ENCODE peak calls at places on chromosomes 4 and X, in four cellular contexts. V, C, D and I are unnamed samples.

GRCh38 chr4:26238782-26239647 is 81.8 kb upstream of the RBPJ start:
- DNase-seq in V (no peak), C (peak), D (no peak), I (no peak)

GRCh38 chr4:184899261-184900134 is 73.7 kb upstream of the ACSL1 start:
- DNase-seq in D (peak), V (no peak), C (peak), I (peak)

GRCh38 chr4:83036991-83037390 is 2.0 kb downstream of the COPS4 start:
- DNase-seq in D (no peak), C (no peak), V (no peak), I (no peak)

GRCh38 chr4:74667438-74667837 is 126.9 kb downstream of the BTC start:
- DNase-seq in D (no peak), V (no peak), C (no peak), I (no peak)

GRCh38 chrX:79159800-79160199 is 15.3 kb downstream of the GPR174 start:
- DNase-seq in V (no peak), C (no peak), D (no peak), I (no peak)

GRCh38 chr4:47926667-47927258 is 12.4 kb upstream of the NFXL1 start:
- DNase-seq in C (peak), V (peak), D (peak), I (no peak)

GRCh38 chr4:128658214-128658621 is 151.3 kb upstream of the JADE1 start:
- DNase-seq in C (peak), D (no peak), V (no peak), I (no peak)

GRCh38 chr4:5945936-5946335 is 53.0 kb upstream of the CRMP1 start:
- DNase-seq in D (no peak), C (no peak), V (no peak), I (no peak)

GRCh38 chrX:150872773-150873336 is 25.6 kb downstream of the CD99L2 start:
- DNase-seq in V (no peak), D (no peak), C (no peak), I (no peak)

GRCh38 chr4:75671802-75672421 is 1.3 kb downstream of the G3BP2 start:
- DNase-seq in D (no peak), C (peak), V (no peak), I (no peak)

GRCh38 chrX:71636438-71637252 is 18.3 kb upstream of the CXCR3 start:
- DNase-seq in D (no peak), C (no peak), V (no peak), I (no peak)

GRCh38 chr4:6658635-6659075 is 18.2 kb downstream of the MRFAP1 start:
- DNase-seq in V (no peak), C (peak), D (peak), I (no peak)

GRCh38 chrX:129239371-129239770 is 283.9 kb downstream of the SMARCA1 start:
- DNase-seq in D (no peak), C (peak), V (peak), I (no peak)
- H3K27ac ChIP-seq in D (no peak), C (no peak), V (no peak), I (no peak)

DNA sequence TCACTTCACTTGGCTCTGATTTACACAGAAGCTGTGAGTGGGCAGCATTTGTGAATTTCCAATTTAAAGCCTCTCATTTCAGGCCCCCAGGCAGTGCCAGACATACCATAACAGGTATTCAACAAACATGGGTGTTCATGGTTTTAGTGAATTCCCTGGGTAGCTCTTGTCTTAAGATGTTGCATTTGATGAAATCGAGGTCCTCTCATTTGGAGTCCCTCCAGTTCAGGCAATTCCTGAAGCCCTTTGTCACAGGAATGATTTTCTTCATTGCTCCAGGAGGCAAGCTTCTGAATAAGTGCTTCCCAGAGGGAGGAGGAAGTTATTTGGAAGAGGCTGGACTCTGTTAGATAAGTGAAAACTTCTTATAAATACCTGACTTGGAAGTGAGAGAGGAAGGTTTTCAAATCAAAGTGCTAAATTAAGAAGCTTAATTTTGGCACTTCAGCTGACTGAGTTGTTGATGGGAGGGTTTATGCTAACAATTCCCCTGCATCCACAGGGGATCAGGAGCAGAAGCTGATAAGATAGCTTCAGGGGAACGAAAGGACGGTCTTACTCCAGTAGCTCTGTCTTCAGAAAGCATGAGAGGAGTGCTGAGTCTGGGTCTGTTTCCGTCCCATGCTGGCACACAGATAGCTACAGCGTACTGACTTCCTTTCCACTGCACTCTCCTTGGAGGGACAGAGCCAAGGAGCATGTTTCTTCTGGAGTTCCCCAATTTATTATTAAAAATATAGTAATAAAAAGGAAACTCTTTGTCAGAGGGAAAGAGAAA is 543.1 kb downstream of the GBA3 start:
- DNase-seq in C (peak), D (no peak), V (no peak), I (no peak)
- TF ChIP-seq CTCF in C (no peak), D (no peak), V (no peak), I (no peak)

DNA sequence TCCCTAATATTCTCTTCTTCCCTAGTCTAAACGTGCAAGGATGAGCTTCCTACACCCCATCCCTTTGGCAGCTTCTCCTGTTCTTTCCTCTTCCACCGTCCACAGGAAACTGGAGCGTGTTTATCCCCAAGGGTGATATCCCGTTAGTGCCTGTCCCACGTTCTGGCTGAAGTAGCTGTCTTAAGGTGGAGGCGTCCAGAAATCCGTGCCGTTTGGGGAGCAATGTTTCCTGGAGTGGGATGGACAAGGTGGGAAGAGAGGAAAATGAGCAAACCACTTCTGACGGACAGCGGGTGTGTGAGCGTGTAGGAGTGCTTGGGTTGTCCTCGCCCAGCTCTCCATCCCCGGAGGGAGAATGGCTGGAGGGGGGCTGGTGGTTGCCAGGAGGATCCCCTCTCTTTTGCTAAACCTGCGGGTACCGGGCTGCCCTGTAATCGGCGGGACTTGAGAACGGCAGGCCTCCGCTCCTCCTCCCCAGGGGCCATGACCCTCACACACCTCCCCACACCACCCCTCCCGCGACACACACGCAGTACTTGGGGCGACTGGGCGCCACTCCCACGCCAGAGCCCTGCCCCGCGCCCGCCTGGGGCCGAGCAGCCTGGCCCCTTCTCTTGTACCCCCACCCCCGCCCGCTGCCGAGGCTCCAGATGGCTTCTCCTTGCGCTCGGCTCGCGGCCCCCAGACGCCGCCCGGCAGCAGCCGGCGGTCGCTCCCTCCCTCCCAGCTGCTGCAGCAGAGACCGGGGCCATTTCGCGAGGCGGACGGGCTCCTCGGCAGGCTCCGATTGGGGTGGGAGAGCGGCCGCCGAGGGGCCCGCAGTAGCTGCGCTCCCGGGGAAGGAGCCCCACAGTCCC is 13.9 kb upstream of the PRDM8 start:
- DNase-seq in V (no peak), D (peak), C (peak), I (peak)
- H3K27ac ChIP-seq in V (peak), D (no peak), C (no peak), I (peak)

DNA sequence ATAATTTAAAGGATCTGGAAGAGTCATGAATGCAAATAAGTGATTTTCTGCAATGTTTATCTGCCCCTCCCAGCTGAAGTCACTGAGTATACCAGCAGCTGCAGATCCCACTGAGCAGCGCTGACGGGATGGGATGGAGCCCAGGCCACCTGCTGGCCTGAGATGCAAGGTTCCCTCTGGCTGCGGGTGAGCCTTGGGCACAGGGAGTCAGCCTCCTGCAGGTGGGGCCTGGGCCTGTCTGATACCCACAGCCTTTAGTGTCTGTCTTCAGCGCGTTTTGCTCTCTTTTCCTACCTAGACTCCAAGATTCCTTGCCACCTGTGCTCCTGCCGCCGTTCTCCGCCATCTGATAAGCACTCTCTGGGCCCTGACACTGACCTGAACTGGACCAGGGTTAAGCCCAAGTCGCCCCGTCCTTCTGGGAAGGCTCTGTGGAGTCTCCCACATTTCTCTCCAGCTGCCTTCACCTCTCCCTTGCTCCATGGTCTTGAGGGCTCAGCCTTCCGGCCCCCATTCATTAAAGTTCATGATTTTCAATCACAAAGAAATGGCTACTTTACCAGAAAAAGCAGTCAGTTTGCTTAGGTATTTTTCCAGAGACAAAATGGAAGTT is 223.1 kb upstream of the FAT1 start:
- DNase-seq in V (peak), C (peak), D (peak), I (no peak)
- TF ChIP-seq CTCF in V (peak), C (peak), D (no peak), I (no peak)

GRCh38 chr4:15837591-15837990 is 59.5 kb downstream of the CD38 start:
- DNase-seq in D (no peak), V (no peak), C (no peak), I (no peak)

GRCh38 chr4:15836362-15836761 is 58.2 kb downstream of the CD38 start:
- DNase-seq in V (peak), D (no peak), C (no peak), I (no peak)

GRCh38 chr4:15833801-15834200 is 55.7 kb downstream of the CD38 start:
- DNase-seq in V (no peak), C (peak), D (no peak), I (no peak)

DNA sequence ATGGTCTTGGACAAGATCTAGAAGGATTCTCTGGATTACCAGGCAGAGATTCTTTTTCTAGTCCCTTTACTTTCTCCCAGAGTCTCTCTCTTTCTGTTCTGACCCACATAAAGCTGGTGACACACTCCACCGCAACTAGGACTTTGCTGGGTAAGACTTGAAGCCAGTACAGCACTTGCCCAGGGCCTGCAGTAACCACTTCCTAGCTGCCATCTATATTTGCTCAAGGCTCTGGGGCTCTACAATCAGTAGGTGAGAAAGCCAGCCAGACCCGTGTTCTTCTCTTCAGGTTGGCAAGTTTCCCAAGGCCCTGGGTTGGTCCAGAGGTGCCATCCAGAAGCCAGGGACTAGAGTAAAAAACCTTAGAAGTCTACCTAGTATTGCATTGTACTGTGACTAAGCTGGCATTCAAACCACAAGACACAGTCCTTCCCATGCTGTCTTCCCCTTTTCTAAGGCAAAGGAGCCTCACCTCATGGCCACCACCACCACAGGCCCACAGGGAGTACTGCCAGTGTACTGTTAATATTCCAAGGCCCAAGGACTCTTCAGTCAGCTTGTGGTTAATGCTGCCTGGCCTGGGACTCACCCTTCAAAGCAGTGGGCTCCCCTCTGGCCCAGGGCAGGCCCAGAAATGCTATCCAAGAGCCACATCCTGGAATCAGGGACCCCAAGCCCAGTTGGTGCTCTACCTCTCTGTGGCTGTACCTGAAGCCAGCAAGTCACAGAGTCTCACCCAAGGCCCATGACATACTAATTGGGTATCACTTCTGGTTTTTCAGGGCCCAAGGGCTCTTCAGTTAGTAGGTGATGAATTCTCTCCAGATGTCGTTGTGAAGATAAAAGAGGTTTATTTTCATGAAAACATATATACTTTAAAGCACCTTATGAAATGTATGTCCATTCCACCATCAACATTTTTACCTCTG is 54.7 kb downstream of the CD38 start:
- DNase-seq in D (no peak), V (no peak), C (no peak), I (no peak)
- H3K27ac ChIP-seq in D (no peak), V (no peak), C (no peak), I (no peak)

DNA sequence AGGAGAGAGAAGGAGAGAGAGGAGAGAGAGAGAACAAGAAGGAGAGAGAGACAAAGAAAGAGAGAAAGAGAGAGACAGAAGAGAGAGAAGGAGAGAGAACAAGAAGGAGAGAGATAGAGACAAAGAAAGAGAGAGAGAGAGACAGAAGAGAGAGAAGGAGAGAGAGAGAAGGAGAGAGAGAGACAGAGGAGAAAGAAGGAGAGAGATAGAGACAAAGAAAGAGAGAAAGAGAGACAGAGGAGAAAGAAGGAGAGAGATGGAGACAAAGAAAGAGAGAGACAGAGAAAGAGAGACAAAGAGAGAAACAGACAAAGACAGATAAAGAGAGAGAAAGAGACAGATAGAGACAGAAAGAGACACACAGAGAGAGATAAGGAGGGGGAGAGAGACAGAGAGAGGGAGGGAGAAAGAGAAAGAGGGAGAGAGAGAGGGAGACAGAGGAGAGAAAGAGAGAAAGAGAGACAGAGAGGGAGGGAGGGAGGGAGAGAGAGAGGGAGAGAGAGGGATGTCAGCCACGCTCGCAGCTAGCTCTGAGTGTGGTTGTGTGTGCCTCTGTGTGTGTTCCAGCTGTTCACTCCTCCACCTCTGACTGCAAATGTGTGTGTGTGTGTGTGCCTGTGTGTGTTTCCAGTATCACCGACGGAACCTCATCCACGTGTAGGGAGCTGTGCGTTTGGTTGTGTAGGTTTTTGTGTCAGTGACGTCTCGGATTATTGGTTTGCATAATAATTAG is 105.8 kb downstream of the CRLF2 start:
- DNase-seq in D (no peak), C (no peak), V (peak), I (no peak)
- TF ChIP-seq CTCF in D (no peak), C (no peak), V (no peak), I (no peak)